ENCODE peak calls at places on chromosomes 4 and X, in five cellular contexts. P is K562, G is A549, L is HepG2, B is H1. Q is an unnamed sample.

GRCh38 chr4:182193261-182193660 is 49.9 kb upstream of the TENM3 start:
- DNase-seq in L (no peak), G (no peak), P (no peak), B (no peak), Q (no peak)

GRCh38 chr4:13524504-13525243 is 19.6 kb downstream of the NKX3-2 start:
- DNase-seq in L (no peak), B (peak; percentile 73), G (no peak), P (no peak), Q (peak; percentile 57)

GRCh38 chrX:135977611-135978010 is 3.8 kb upstream of the MMGT1 start:
- DNase-seq in P (no peak), G (peak; percentile 50), B (no peak), L (no peak), Q (peak; percentile 77)

GRCh38 chrX:105017641-105018040 is 202.9 kb downstream of the TEX13A start:
- DNase-seq in B (no peak), G (no peak), P (no peak), L (no peak), Q (no peak)

GRCh38 chr4:52202251-52202779 is 151.2 kb downstream of the SPATA18 start:
- DNase-seq in G (no peak), P (no peak), B (no peak), L (no peak), Q (no peak)

GRCh38 chrX:41528784-41529183 is 81.6 kb downstream of the NYX start:
- DNase-seq in G (no peak), L (no peak), B (no peak), P (no peak), Q (no peak)

GRCh38 chr4:61723492-61723891 is 523.4 kb downstream of the ADGRL3 start:
- DNase-seq in B (no peak), G (no peak), P (no peak), L (no peak), Q (no peak)

GRCh38 chr4:138114434-138114833 is 127.7 kb downstream of the SLC7A11 start:
- DNase-seq in G (no peak), L (no peak), B (no peak), P (no peak), Q (peak; percentile 13)

GRCh38 chr4:134518574-134519217 is 317.1 kb upstream of the PABPC4L start:
- DNase-seq in L (no peak), G (no peak), P (no peak), B (no peak), Q (no peak)

GRCh38 chr4:154471924-154472323 is 19.7 kb downstream of the DCHS2 start:
- DNase-seq in L (peak; percentile 21), P (peak; percentile 41), B (no peak), G (no peak), Q (no peak)

GRCh38 chr4:76781698-76782595 is 116.0 kb downstream of the SOWAHB start:
- DNase-seq in G (no peak), B (no peak), P (peak; percentile 34), L (peak; percentile 35), Q (peak; percentile 98)

DNA sequence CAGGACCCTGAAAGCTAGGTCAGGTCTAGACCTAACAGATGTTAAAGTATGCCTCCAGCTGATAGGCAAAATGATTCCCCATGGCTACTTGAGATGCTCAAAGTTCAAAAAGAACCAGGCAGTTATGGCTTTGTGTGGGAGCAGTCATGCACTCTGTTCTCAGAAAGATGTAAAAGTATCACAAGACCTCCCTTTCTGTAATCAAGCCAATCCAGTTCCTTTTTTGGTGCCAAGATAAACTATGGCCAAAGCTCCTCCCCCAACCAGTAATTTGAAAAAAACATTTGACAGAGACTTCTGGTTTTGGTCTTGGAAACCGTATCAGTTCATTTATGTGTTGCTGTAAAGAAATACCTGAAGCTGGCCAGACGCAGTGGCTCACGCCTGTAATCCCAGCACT is 340.9 kb downstream of the CHIC1 start:
- DNase-seq in G (no peak), P (no peak), B (no peak), L (no peak), Q (peak; percentile 20)
- TF ChIP-seq MAFK in G (no peak), P (no peak), B (no peak), L (no peak), Q (no peak)

GRCh38 chrX:12702509-12703091 is 88.6 kb upstream of the PRPS2 start:
- DNase-seq in B (peak; percentile 60), L (peak; percentile 1), P (peak; percentile 23), G (no peak), Q (no peak)
- TF ChIP-seq MAFK in B (no peak), L (no peak), P (no peak), G (no peak), Q (no peak)

DNA sequence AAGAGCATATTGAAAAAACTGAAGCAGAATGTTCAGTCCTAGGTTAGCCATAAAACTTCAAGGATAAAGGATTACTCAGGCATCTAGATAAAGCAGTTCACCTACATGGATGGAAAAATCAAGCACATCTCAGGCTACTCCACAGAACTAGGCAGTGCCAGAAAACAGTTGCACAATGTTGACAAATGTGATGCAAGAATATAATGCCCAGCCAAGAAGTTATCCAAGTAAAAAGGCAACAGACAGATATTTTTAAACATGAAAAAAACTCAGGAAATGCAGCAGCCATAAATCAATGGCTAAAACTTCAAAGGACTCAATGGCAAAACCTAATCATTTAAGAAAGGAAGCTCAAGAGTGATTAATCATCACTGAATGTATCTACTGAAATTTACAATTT is 456.0 kb upstream of the FAM241A start:
- DNase-seq in P (no peak), L (no peak), B (no peak), G (no peak), Q (peak; percentile 14)
- TF ChIP-seq MAFK in P (no peak), L (no peak), B (no peak), G (no peak), Q (no peak)

DNA sequence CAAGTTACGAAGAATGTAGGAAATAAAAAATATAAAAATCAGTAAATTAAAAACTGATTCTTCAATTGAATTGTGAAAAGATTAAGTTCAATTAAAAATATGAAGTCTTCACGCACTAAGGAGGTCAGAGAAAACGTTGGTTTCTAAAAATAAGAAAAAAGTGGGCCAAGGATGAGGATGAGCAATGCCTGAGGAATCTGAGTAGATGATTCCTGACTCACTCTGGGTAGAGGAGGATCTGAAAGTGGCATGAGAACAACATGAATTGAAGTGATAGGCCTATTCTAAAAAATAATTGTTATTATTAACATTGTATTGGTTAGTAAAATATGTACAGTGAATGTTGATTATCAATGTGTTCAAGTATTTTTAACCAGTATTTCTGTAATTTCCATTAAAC is 444.2 kb downstream of the GRIA2 start:
- DNase-seq in L (no peak), G (no peak), P (no peak), B (no peak), Q (peak; percentile 12)
- TF ChIP-seq MAFK in L (no peak), G (no peak), P (no peak), B (no peak), Q (no peak)

GRCh38 chrX:17976955-17977354 is 115.9 kb upstream of the RAI2 start:
- DNase-seq in B (no peak), L (no peak), P (no peak), G (no peak), Q (no peak)
- TF ChIP-seq MAFK in B (no peak), L (no peak), P (no peak), G (no peak), Q (no peak)

GRCh38 chr4:71460368-71460767 is 121.5 kb downstream of the SLC4A4 start:
- DNase-seq in G (no peak), B (no peak), P (no peak), L (no peak), Q (no peak)
- TF ChIP-seq MAFK in G (no peak), B (no peak), P (no peak), L (no peak), Q (no peak)

GRCh38 chr4:48024522-48024921 is 8.0 kb downstream of the NIPAL1 start:
- DNase-seq in B (no peak), G (no peak), P (no peak), L (no peak), Q (no peak)
- TF ChIP-seq MAFK in B (no peak), G (no peak), P (no peak), L (no peak), Q (no peak)

Q was measured in IMR-90.